ENCODE peak calls at places on chromosomes 4 and X, in eight cellular contexts. B is effector CD4-positive, alpha-beta T cell; L is sigmoid colon; K is hepatocyte; I is Ammon's horn; F is mesenteric fat pad; T is stimulated activated CD8-positive, alpha-beta memory T cell treated with anti-CD3 and anti-CD28 coated beads, Interleukin-2, amount 100 ng/mL, for 48 hours; W is lower lobe of right lung. X is an unnamed sample.
A peak's percentile ranks its signal among the peaks of the same experiment; 100 is the strongest.

GRCh38 chr4:88725143-88725542 is 27.5 kb upstream of the NAP1L5 start:
- DNase-seq in B (no peak), L (no peak), K (no peak), I (no peak), F (no peak), T (no peak), W (no peak), X (no peak)

GRCh38 chrX:3712870-3713224 is 602 bp downstream of the PRKX start:
- DNase-seq in B (no peak), L (peak; percentile 64), K (no peak), I (no peak), F (peak; percentile 90), T (peak; percentile 8), W (peak; percentile 48), X (no peak)

GRCh38 chrX:57266275-57266674 is 20.2 kb upstream of the FAAH2 start:
- DNase-seq in B (no peak), L (no peak), K (no peak), I (no peak), F (peak; percentile 77), T (no peak), W (no peak), X (no peak)

GRCh38 chrX:70979136-70979762 is 48.4 kb upstream of the SLC7A3 start:
- DNase-seq in B (no peak), L (no peak), K (peak; percentile 51), I (peak; percentile 13), F (no peak), T (no peak), W (no peak), X (no peak)

GRCh38 chr4:41057456-41057855 is 156.9 kb downstream of the APBB2 start:
- DNase-seq in B (no peak), L (no peak), K (no peak), I (no peak), F (no peak), T (no peak), W (no peak), X (no peak)

GRCh38 chrX:49230500-49231232 is 2.5 kb downstream of the CACNA1F start:
- DNase-seq in B (peak; percentile 18), L (peak; percentile 76), K (peak; percentile 55), I (peak; percentile 20), F (no peak), T (peak; percentile 47), W (peak; percentile 93), X (peak; percentile 65)

GRCh38 chr4:117400039-117400835 is 314.9 kb upstream of the TRAM1L1 start:
- DNase-seq in B (no peak), L (no peak), K (no peak), I (no peak), F (no peak), T (no peak), W (no peak), X (no peak)

GRCh38 chr4:151555151-151555945 is 146.4 kb downstream of the FHIP1A start:
- DNase-seq in B (no peak), L (no peak), K (no peak), I (no peak), F (no peak), T (no peak), W (no peak), X (no peak)

GRCh38 chr4:102308032-102308799 is 37.1 kb downstream of the SLC39A8 start:
- DNase-seq in B (no peak), L (no peak), K (no peak), I (no peak), F (no peak), T (no peak), W (peak; percentile 43), X (no peak)

GRCh38 chr4:8938623-8939022 is 67.0 kb upstream of the HMX1 start:
- DNase-seq in B (no peak), L (no peak), K (no peak), I (no peak), F (no peak), T (no peak), W (no peak), X (no peak)

GRCh38 chr4:127737295-127737694 is 7.1 kb downstream of the SLC25A31 start:
- DNase-seq in B (no peak), L (no peak), K (no peak), I (no peak), F (no peak), T (no peak), W (no peak), X (no peak)

GRCh38 chr4:78481180-78481579 is 70.4 kb upstream of the ANXA3 start:
- DNase-seq in B (no peak), L (no peak), K (no peak), I (no peak), F (no peak), T (no peak), W (no peak), X (no peak)

GRCh38 chr4:41796545-41797210 is 48.2 kb upstream of the PHOX2B start:
- DNase-seq in B (no peak), L (no peak), K (no peak), I (no peak), F (no peak), T (no peak), W (no peak), X (no peak)

GRCh38 chrX:45596190-45596808 is 395.6 kb upstream of the DIPK2B start:
- DNase-seq in B (no peak), L (no peak), K (no peak), I (no peak), F (no peak), T (no peak), W (no peak), X (no peak)

GRCh38 chrX:66731398-66731797 is 92.5 kb upstream of the EDA2R start:
- DNase-seq in B (no peak), L (no peak), K (peak; percentile 14), I (peak; percentile 25), F (no peak), T (no peak), W (no peak), X (no peak)

GRCh38 chr4:2619459-2619858 is 83.0 kb downstream of the FAM193A start:
- DNase-seq in B (no peak), L (peak; percentile 28), K (no peak), I (no peak), F (peak; percentile 20), T (no peak), W (no peak), X (no peak)

X was measured in GM12891.